ENCODE peak calls at places on chromosomes 13 and 19, in seven cellular contexts. V is A172, W is NCI-H1436 treated with DMSO at 0.1 percent for 48 hours, C is left ventricle myocardium inferior, N is Karpas-422, G is pancreas, D is ELF-1. U is an unnamed sample.
A peak's percentile ranks its signal among the peaks of the same experiment; 100 is the strongest.

GRCh38 chr13:36919206-36919832 is 719 bp downstream of the SMAD9 start:
- DNase-seq in V (peak; percentile 7), N (no peak), G (peak; percentile 20), W (no peak), C (peak; percentile 37), D (peak; percentile 65), U (no peak)

GRCh38 chr13:55553736-55554135 is 1587.0 kb upstream of the PRR20A start:
- DNase-seq in V (no peak), W (no peak), G (no peak), D (no peak), N (no peak), C (no peak), U (no peak)

GRCh38 chr13:110306340-110306959 is 507 bp downstream of the COL4A1 start:
- DNase-seq in C (no peak), D (peak; percentile 76), V (no peak), N (no peak), W (no peak), G (no peak), U (no peak)

GRCh38 chr19:35879068-35879467 is 10.7 kb downstream of the APLP1 start:
- DNase-seq in C (no peak), G (peak; percentile 33), N (no peak), V (no peak), D (no peak), W (no peak), U (no peak)

GRCh38 chr13:109938255-109938936 is 152.0 kb upstream of the IRS2 start:
- DNase-seq in V (peak; percentile 62), G (no peak), C (no peak), N (no peak), W (no peak), D (no peak), U (no peak)

GRCh38 chr13:37747071-37747612 is 122.4 kb downstream of the TRPC4 start:
- DNase-seq in D (no peak), W (peak; percentile 7), C (no peak), G (no peak), N (no peak), V (peak; percentile 32), U (no peak)

GRCh38 chr19:15672580-15673175 is at the start of gene CYP4F12:
- DNase-seq in V (peak; percentile 80), N (peak; percentile 73), D (no peak), G (peak; percentile 31), C (peak; percentile 87), W (no peak), U (peak; percentile 48)

GRCh38 chr13:49935171-49936084 is 712 bp downstream of the SPRYD7 start:
- DNase-seq in D (peak; percentile 74), W (no peak), G (no peak), C (peak; percentile 36), N (peak; percentile 65), V (peak; percentile 59), U (peak; percentile 63)

GRCh38 chr19:5138606-5139594 is 170.0 kb downstream of the KDM4B start:
- DNase-seq in D (no peak), N (no peak), G (peak; percentile 25), W (no peak), V (peak; percentile 96), C (no peak), U (peak; percentile 83)

GRCh38 chr13:47175172-47175806 is 278.4 kb upstream of the HTR2A start:
- DNase-seq in D (no peak), W (no peak), N (no peak), V (peak; percentile 86), G (no peak), C (no peak), U (no peak)

GRCh38 chr13:111031531-111031961 is 83.6 kb upstream of the ARHGEF7 start:
- DNase-seq in C (no peak), G (no peak), D (no peak), V (peak; percentile 97), W (no peak), N (no peak), U (no peak)

GRCh38 chr13:28539625-28540286 is 44.8 kb upstream of the FLT1 start:
- DNase-seq in D (no peak), C (no peak), N (no peak), V (no peak), G (no peak), W (no peak), U (no peak)

GRCh38 chr13:67554296-67554695 is 324.2 kb upstream of the PCDH9 start:
- DNase-seq in W (no peak), G (no peak), C (no peak), D (no peak), V (no peak), N (no peak), U (no peak)

GRCh38 chr19:48968179-48968661 is 3.1 kb downstream of the FTL start:
- DNase-seq in D (no peak), W (no peak), G (no peak), V (no peak), N (no peak), C (no peak), U (no peak)

GRCh38 chr13:98576215-98576945 is 527 bp downstream of the STK24 start:
- DNase-seq in V (peak; percentile 22), D (peak; percentile 41), G (peak; percentile 66), C (peak; percentile 62), N (peak; percentile 79), W (no peak), U (peak; percentile 51)

GRCh38 chr19:4068058-4068966 is 1.6 kb upstream of the ZBTB7A start:
- DNase-seq in C (no peak), N (no peak), D (no peak), W (no peak), G (no peak), V (no peak), U (peak; percentile 54)

GRCh38 chr13:28421674-28422410 is 73.1 kb downstream of the FLT1 start:
- DNase-seq in G (no peak), V (no peak), W (no peak), N (no peak), C (no peak), D (no peak), U (no peak)

GRCh38 chr13:94548382-94549240 is 47.3 kb downstream of the TGDS start:
- DNase-seq in D (no peak), V (no peak), N (peak; percentile 78), C (peak; percentile 43), W (no peak), G (peak; percentile 55), U (peak; percentile 81)

GRCh38 chr19:40467007-40467565 is 285 bp downstream of the SPTBN4 start:
- DNase-seq in N (no peak), W (no peak), V (no peak), G (peak; percentile 39), D (no peak), C (no peak), U (no peak)

GRCh38 chr19:49894011-49894664 is 2.5 kb downstream of the IL4I1 start:
- DNase-seq in V (no peak), N (no peak), G (no peak), W (no peak), D (no peak), C (no peak), U (no peak)

GRCh38 chr13:25329706-25330105 is 28.3 kb downstream of the NUP58 start:
- DNase-seq in C (no peak), N (no peak), G (no peak), V (no peak), D (no peak), W (no peak), U (no peak)

U was measured in NAMALWA.